ENCODE peak calls at places on chromosomes 5 and 9, in seven cellular contexts. One of them, this sample, is unnamed.

GRCh38 chr5:55575815-55576583 is 41.2 kb upstream of the PLPP1 start:
- DNase-seq in GM23248: no peak
- DNase-seq in DMS53: no peak
- DNase-seq in HFF-Myc: no peak
- DNase-seq in iris pigment epithelial cell: peak
- DNase-seq in left cardiac atrium: no peak
- DNase-seq in epithelial cell of prostate: no peak
- DNase-seq in this sample: no peak

GRCh38 chr5:89087551-89088318 is 204.8 kb upstream of the MEF2C start:
- DNase-seq in HFF-Myc: no peak
- DNase-seq in iris pigment epithelial cell: no peak
- DNase-seq in epithelial cell of prostate: no peak
- DNase-seq in GM23248: no peak
- DNase-seq in DMS53: no peak
- DNase-seq in left cardiac atrium: no peak
- DNase-seq in this sample: no peak

GRCh38 chr9:128072144-128073021 is 4.4 kb downstream of the SLC25A25 start:
- DNase-seq in epithelial cell of prostate: no peak
- DNase-seq in DMS53: peak
- DNase-seq in left cardiac atrium: peak
- DNase-seq in HFF-Myc: no peak
- DNase-seq in GM23248: peak
- DNase-seq in iris pigment epithelial cell: peak
- DNase-seq in this sample: peak

GRCh38 chr5:38240212-38240611 is 18.1 kb upstream of the EGFLAM start:
- DNase-seq in left cardiac atrium: no peak
- DNase-seq in HFF-Myc: no peak
- DNase-seq in epithelial cell of prostate: no peak
- DNase-seq in iris pigment epithelial cell: no peak
- DNase-seq in DMS53: no peak
- DNase-seq in GM23248: no peak
- DNase-seq in this sample: no peak

GRCh38 chr5:94093300-94093699 is 351.9 kb upstream of the POU5F2 start:
- DNase-seq in DMS53: no peak
- DNase-seq in left cardiac atrium: no peak
- DNase-seq in GM23248: no peak
- DNase-seq in iris pigment epithelial cell: no peak
- DNase-seq in HFF-Myc: no peak
- DNase-seq in epithelial cell of prostate: no peak
- DNase-seq in this sample: no peak

GRCh38 chr9:15485836-15486678 is 24.7 kb downstream of the PSIP1 start:
- DNase-seq in epithelial cell of prostate: no peak
- DNase-seq in GM23248: peak
- DNase-seq in DMS53: peak
- DNase-seq in iris pigment epithelial cell: peak
- DNase-seq in HFF-Myc: no peak
- DNase-seq in left cardiac atrium: no peak
- DNase-seq in this sample: no peak

GRCh38 chr5:56357426-56357825 is 124.3 kb upstream of the ANKRD55 start:
- DNase-seq in iris pigment epithelial cell: no peak
- DNase-seq in DMS53: no peak
- DNase-seq in GM23248: no peak
- DNase-seq in left cardiac atrium: no peak
- DNase-seq in epithelial cell of prostate: no peak
- DNase-seq in HFF-Myc: no peak
- DNase-seq in this sample: no peak

GRCh38 chr5:135208555-135209494 is 174.8 kb upstream of the PITX1 start:
- DNase-seq in GM23248: peak
- DNase-seq in left cardiac atrium: no peak
- DNase-seq in HFF-Myc: peak
- DNase-seq in epithelial cell of prostate: no peak
- DNase-seq in DMS53: peak
- DNase-seq in iris pigment epithelial cell: peak
- DNase-seq in this sample: peak

GRCh38 chr9:77876091-77876490 is 155.5 kb downstream of the GNAQ start:
- DNase-seq in DMS53: no peak
- DNase-seq in epithelial cell of prostate: no peak
- DNase-seq in left cardiac atrium: no peak
- DNase-seq in GM23248: peak
- DNase-seq in HFF-Myc: no peak
- DNase-seq in iris pigment epithelial cell: no peak
- DNase-seq in this sample: no peak

GRCh38 chr5:123206618-123207320 is 117.7 kb downstream of the PRDM6 start:
- DNase-seq in GM23248: peak
- DNase-seq in epithelial cell of prostate: no peak
- DNase-seq in left cardiac atrium: no peak
- DNase-seq in HFF-Myc: no peak
- DNase-seq in DMS53: no peak
- DNase-seq in iris pigment epithelial cell: peak
- DNase-seq in this sample: no peak

GRCh38 chr5:154437281-154437965 is 8.4 kb upstream of the SAP30L start:
- DNase-seq in epithelial cell of prostate: no peak
- DNase-seq in left cardiac atrium: no peak
- DNase-seq in GM23248: no peak
- DNase-seq in DMS53: no peak
- DNase-seq in iris pigment epithelial cell: no peak
- DNase-seq in HFF-Myc: no peak
- DNase-seq in this sample: no peak

GRCh38 chr5:20660588-20660987 is 672.6 kb upstream of the CDH18 start:
- DNase-seq in DMS53: no peak
- DNase-seq in HFF-Myc: no peak
- DNase-seq in left cardiac atrium: no peak
- DNase-seq in iris pigment epithelial cell: no peak
- DNase-seq in GM23248: no peak
- DNase-seq in epithelial cell of prostate: no peak
- DNase-seq in this sample: no peak

This sample was measured in sigmoid colon.